ENCODE peak calls at places on chromosomes 13 and 19, in five cellular contexts. G, J, W, O and Z are unnamed samples.

GRCh38 chr13:32503727-32504126 is 34.9 kb downstream of the N4BP2L2 start:
- DNase-seq in G (peak), J (no peak), W (no peak), O (no peak), Z (no peak)

GRCh38 chr13:36395280-36395679 is 37.0 kb upstream of the CCNA1 start:
- DNase-seq in G (peak), J (peak), W (no peak), O (no peak), Z (no peak)

GRCh38 chr13:39875111-39875510 is 219.6 kb downstream of the COG6 start:
- DNase-seq in G (no peak), J (no peak), W (no peak), O (no peak), Z (no peak)

GRCh38 chr19:38669532-38669931 is 22.1 kb downstream of the ACTN4 start:
- DNase-seq in G (no peak), J (no peak), W (no peak), O (no peak), Z (no peak)

GRCh38 chr19:6587093-6587820 is 3.7 kb downstream of the CD70 start:
- DNase-seq in G (no peak), J (peak), W (no peak), O (peak), Z (no peak)

GRCh38 chr13:98214707-98215106 is 37.6 kb upstream of the RNF113B start:
- DNase-seq in G (no peak), J (no peak), W (no peak), O (no peak), Z (peak)

GRCh38 chr13:43648733-43649132 is 138.0 kb downstream of the ENOX1 start:
- DNase-seq in G (no peak), J (no peak), W (no peak), O (no peak), Z (no peak)

GRCh38 chr19:1613808-1614570 is 8.7 kb upstream of the UQCR11 start:
- DNase-seq in G (no peak), J (no peak), W (no peak), O (no peak), Z (no peak)

GRCh38 chr19:45670670-45671453 is 2.8 kb downstream of the GIPR start:
- DNase-seq in G (peak), J (peak), W (peak), O (peak), Z (peak)

GRCh38 chr13:49410006-49410405 is 33.9 kb downstream of the CAB39L start:
- DNase-seq in G (no peak), J (no peak), W (no peak), O (no peak), Z (no peak)

GRCh38 chr13:106156468-106156867 is 379.0 kb downstream of the EFNB2 start:
- DNase-seq in G (no peak), J (no peak), W (no peak), O (no peak), Z (peak)

GRCh38 chr13:25375727-25376358 is 4.1 kb downstream of the ATP8A2 start:
- DNase-seq in G (peak), J (peak), W (no peak), O (peak), Z (peak)

GRCh38 chr19:23787106-23787505 is 28.4 kb upstream of the ZNF681 start:
- DNase-seq in G (no peak), J (no peak), W (no peak), O (no peak), Z (no peak)

GRCh38 chr13:36190771-36191170 is 23.6 kb downstream of the SOHLH2 start:
- DNase-seq in G (no peak), J (no peak), W (no peak), O (no peak), Z (no peak)

GRCh38 chr19:15895876-15896430 is 1.9 kb downstream of the CYP4F2 start:
- DNase-seq in G (no peak), J (no peak), W (no peak), O (no peak), Z (no peak)

GRCh38 chr13:44317752-44318550 is 55.7 kb upstream of the SERP2 start:
- DNase-seq in G (no peak), J (no peak), W (no peak), O (no peak), Z (no peak)

GRCh38 chr19:18709546-18709945 is 26.1 kb downstream of the CRTC1 start:
- DNase-seq in G (no peak), J (no peak), W (no peak), O (no peak), Z (no peak)

GRCh38 chr19:35644987-35645679 is 3.0 kb upstream of the COX6B1 start:
- DNase-seq in G (peak), J (peak), W (no peak), O (peak), Z (peak)

GRCh38 chr13:20165417-20166257 is 4.8 kb upstream of the GJA3 start:
- DNase-seq in G (no peak), J (no peak), W (no peak), O (no peak), Z (no peak)

GRCh38 chr13:42855416-42855815 is 74.0 kb downstream of the FAM216B start:
- DNase-seq in G (no peak), J (no peak), W (no peak), O (no peak), Z (no peak)

GRCh38 chr13:51935326-51936171 is 73.8 kb downstream of the CCDC70 start:
- DNase-seq in G (no peak), J (peak), W (no peak), O (peak), Z (peak)

GRCh38 chr13:108005231-108005630 is 210.1 kb downstream of the LIG4 start:
- DNase-seq in G (no peak), J (no peak), W (no peak), O (no peak), Z (no peak)

GRCh38 chr19:52398091-52398461 is 427 bp downstream of the ZNF528 start:
- DNase-seq in G (peak), J (no peak), W (no peak), O (no peak), Z (no peak)

GRCh38 chr13:99873832-99874430 is 97.6 kb downstream of the ZIC5 start:
- DNase-seq in G (no peak), J (no peak), W (no peak), O (no peak), Z (no peak)

GRCh38 chr13:45950343-45950995 is 98.9 kb upstream of the SIAH3 start:
- DNase-seq in G (no peak), J (no peak), W (no peak), O (no peak), Z (no peak)

GRCh38 chr19:31543456-31543855 is 194.2 kb upstream of the TSHZ3 start:
- DNase-seq in G (no peak), J (no peak), W (no peak), O (no peak), Z (no peak)

GRCh38 chr19:46863818-46864629 is 3.2 kb downstream of the ARHGAP35 start:
- DNase-seq in G (peak), J (no peak), W (no peak), O (peak), Z (no peak)

DNA sequence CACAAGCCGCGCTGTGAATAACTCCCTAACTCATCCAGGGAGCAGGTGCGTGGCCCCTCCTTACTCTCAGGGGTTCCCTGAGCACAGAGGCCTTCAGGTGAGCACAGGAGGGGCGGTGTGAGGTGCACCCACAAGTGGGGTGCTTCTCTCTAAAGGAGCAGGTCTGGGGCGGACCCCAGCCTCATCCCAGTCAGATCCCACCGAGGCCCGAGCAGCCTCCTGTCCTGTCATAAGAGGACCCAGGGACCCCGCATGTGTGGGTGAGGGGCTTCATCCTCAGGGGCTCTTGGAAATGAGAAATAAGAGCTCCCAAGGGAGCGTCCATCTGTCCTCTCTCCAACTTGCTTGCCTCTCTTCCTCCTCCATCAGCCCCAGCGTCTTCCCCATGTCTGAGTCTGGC is 3.0 kb upstream of the LILRA5 start:
- DNase-seq in G (no peak), J (no peak), W (no peak), O (no peak), Z (no peak)
- TF ChIP-seq ZNF274 in G (no peak), J (no peak), W (no peak), O (no peak), Z (no peak)

GRCh38 chr19:41578886-41579285 is 2.9 kb downstream of the CEACAM21 start:
- DNase-seq in G (no peak), J (no peak), W (no peak), O (no peak), Z (no peak)

GRCh38 chr19:41577833-41578232 is 1.9 kb downstream of the CEACAM21 start:
- DNase-seq in G (no peak), J (no peak), W (no peak), O (no peak), Z (no peak)

GRCh38 chr19:41570639-41571112 is 5.3 kb upstream of the CEACAM21 start:
- DNase-seq in G (peak), J (peak), W (no peak), O (peak), Z (peak)

GRCh38 chr19:41577144-41577830 is 1.3 kb downstream of the CEACAM21 start:
- DNase-seq in G (peak), J (no peak), W (no peak), O (no peak), Z (no peak)

DNA sequence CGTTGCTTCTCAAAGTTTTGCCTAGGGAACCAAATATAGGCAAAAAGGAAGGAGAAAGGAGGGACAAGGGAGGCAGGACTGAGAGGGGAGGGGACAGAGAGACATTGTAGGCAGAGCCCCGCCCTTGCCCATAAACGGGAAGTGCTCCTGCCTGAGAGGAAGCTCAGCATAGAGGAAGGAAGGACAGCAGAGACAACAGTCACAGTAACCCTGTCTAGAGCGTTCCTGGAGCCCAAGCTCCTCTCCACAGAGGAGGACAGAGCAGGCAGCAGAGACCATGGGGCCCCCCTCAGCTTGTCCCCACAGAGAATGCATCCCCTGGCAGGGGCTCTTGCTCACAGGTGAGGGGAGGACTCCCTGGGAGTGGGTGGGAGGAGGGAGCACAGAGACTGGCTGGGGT is at the start of gene CEACAM21:
- DNase-seq in G (no peak), J (no peak), W (no peak), O (no peak), Z (no peak)
- TF ChIP-seq ATF3 in G (no peak), J (no peak), W (no peak), O (no peak), Z (no peak)

GRCh38 chr19:10744222-10744847 is 26.5 kb downstream of the DNM2 start:
- DNase-seq in G (no peak), J (no peak), W (no peak), O (no peak), Z (no peak)
- TF ChIP-seq ZNF274 in G (no peak), J (no peak), W (no peak), O (no peak), Z (no peak)

DNA sequence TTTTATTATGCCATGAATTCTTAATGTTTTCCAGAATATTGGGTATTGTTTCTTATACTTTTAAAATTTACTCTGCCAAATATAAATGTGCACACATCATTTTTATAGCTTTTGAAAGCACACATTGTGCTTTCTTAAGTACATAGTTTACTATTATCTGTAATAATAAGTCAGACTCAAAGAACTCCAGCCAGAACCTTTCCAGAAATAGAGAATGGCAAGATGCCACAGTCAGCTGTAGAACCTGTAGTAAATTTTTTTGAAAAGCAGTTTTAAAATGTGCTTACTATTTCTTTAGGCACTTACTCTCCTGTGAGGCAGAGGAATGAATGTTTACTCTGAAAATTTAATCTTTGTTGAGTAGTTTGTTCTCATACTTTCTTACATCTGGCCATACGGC is 1287.1 kb downstream of the PCDH9 start:
- DNase-seq in G (no peak), J (no peak), W (no peak), O (no peak), Z (no peak)
- TF ChIP-seq ATF3 in G (no peak), J (no peak), W (no peak), O (no peak), Z (no peak)

GRCh38 chr13:30745917-30746686 is 10.8 kb downstream of the ALOX5AP start:
- DNase-seq in G (peak), J (no peak), W (no peak), O (no peak), Z (no peak)

GRCh38 chr13:30744686-30745085 is 9.3 kb downstream of the ALOX5AP start:
- DNase-seq in G (peak), J (no peak), W (no peak), O (no peak), Z (no peak)

GRCh38 chr13:30742896-30743295 is 7.6 kb downstream of the ALOX5AP start:
- DNase-seq in G (no peak), J (no peak), W (no peak), O (no peak), Z (no peak)

GRCh38 chr13:30743319-30744055 is 8.1 kb downstream of the ALOX5AP start:
- DNase-seq in G (peak), J (no peak), W (no peak), O (no peak), Z (peak)

GRCh38 chr13:30744056-30744684 is 8.8 kb downstream of the ALOX5AP start:
- DNase-seq in G (peak), J (peak), W (peak), O (no peak), Z (peak)
- TF ChIP-seq ZNF274 in G (no peak), J (no peak), W (no peak), O (no peak), Z (no peak)

DNA sequence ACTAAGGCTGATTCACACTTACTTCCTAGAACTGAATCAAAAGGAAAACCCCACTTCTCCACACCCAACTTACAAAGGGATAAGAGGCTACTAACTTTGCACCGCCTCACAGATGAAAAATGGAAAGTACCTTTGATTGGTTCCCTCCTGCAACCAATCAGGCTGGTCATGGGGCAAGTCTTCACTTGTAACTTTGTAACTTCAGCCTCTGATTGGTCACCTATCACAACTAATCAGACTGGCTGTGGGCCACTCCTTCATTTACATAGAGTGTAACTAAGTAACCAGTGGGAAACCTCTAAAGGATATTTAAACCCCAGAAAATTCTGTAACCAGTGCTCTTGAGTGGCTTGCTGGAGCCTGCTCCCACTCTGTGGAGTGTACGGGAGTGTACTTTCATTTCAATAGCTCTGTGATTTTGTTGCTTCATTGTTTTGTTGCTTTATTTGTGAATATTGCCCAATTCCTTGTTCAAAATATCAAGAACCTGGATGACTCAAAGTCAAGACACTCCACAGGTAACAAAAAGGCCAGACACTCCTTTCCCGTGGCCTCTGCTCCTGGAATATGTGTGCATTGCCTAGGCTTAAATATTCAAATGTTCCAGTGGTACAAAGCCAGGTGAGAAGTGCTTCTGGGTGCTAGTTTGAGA is 50.5 kb downstream of the RFC3 start:
- DNase-seq in G (no peak), J (no peak), W (no peak), O (no peak), Z (no peak)
- TF ChIP-seq ATF3 in G (no peak), J (no peak), W (no peak), O (no peak), Z (no peak)

DNA sequence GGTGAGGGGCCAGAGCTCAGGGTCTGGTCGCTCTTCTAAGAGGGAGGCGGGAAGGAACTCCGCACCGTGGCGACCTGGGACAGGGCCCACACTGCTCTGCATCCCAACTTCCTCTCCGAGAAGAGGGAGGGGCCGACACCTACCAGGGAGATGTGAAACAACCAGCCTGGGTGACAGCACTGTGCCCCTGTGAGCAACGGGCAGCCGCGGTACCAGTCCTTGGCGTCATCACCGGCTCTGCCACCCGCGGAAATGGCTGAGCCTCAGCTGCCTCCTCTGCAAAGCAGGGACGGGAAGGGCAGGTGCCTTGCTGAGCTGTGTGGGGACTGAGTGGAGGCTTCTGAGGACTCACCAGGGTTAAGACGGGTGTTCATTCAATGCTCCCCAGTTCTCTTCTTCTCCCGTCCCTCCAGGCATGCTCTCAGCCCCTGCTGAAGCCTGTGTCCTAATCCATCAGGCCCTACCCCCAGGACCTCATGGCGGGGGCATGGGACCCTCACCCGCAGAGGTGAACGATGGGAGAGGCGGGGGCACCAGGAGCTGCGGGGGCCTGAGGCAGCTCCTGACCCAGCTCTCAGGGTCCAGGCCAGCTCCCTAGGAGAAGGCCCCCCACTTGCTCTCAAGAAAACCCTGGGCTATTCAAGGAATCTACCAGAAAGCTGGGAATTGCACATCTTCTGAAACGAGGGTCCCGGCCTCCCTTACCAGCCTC is 9.3 kb downstream of the ZNF787 start:
- DNase-seq in G (peak), J (no peak), W (no peak), O (no peak), Z (no peak)
- TF ChIP-seq ZNF274 in G (no peak), J (no peak), W (no peak), O (no peak), Z (no peak)